ENCODE peak calls at places on chromosomes 3 and 15, in eight cellular contexts. O is NCI-H460, N is DMS153, U is C1 segment of cervical spinal cord, F is GM19239, P is A172, E is head of caudate nucleus, G is HCT116. B is an unnamed sample.
A peak's percentile ranks its signal among the peaks of the same experiment; 100 is the strongest.

GRCh38 chr3:32310918-32311839 is 72.7 kb downstream of the CMTM8 start:
- DNase-seq in P (no peak), O (no peak), U (peak; percentile 19), E (peak; percentile 39), F (no peak), N (no peak), G (no peak), B (no peak)

GRCh38 chr15:63156708-63157065 is 590 bp downstream of the RPS27L start:
- DNase-seq in G (no peak), P (peak; percentile 49), F (no peak), N (no peak), E (peak; percentile 54), U (no peak), O (peak; percentile 13), B (peak; percentile 39)

GRCh38 chr15:34986326-34987181 is 1.5 kb downstream of the ZNF770 start:
- DNase-seq in E (no peak), O (no peak), N (no peak), U (no peak), F (no peak), G (no peak), P (no peak), B (no peak)

GRCh38 chr15:70375006-70375409 is 277.3 kb upstream of the TLE3 start:
- DNase-seq in F (no peak), E (no peak), O (peak; percentile 49), U (no peak), P (peak; percentile 76), G (no peak), N (peak; percentile 19), B (no peak)

GRCh38 chr3:174907027-174907426 is 47.9 kb downstream of the NAALADL2 start:
- DNase-seq in U (no peak), N (no peak), O (no peak), F (no peak), P (no peak), E (no peak), G (no peak), B (no peak)

GRCh38 chr15:31169558-31169957 is 68.0 kb upstream of the TRPM1 start:
- DNase-seq in U (no peak), P (no peak), F (no peak), O (no peak), N (no peak), G (no peak), E (no peak), B (no peak)

GRCh38 chr3:138440137-138440536 is 5.7 kb downstream of the ESYT3 start:
- DNase-seq in F (no peak), G (no peak), N (no peak), E (no peak), P (peak; percentile 28), O (no peak), U (no peak), B (no peak)

GRCh38 chr15:42057744-42058646 is 36.4 kb downstream of the PLA2G4D start:
- DNase-seq in P (no peak), O (no peak), F (no peak), N (no peak), G (no peak), U (no peak), E (no peak), B (no peak)

GRCh38 chr3:30141178-30141581 is 465.2 kb upstream of the TGFBR2 start:
- DNase-seq in P (peak; percentile 52), O (no peak), N (no peak), G (no peak), U (no peak), F (no peak), E (no peak), B (no peak)

GRCh38 chr15:63203451-63204090 is 14.2 kb downstream of the RAB8B start:
- DNase-seq in P (peak; percentile 33), E (no peak), F (no peak), O (no peak), U (no peak), N (no peak), G (no peak), B (no peak)